ENCODE peak calls at places on chromosomes 5 and 9, in seven cellular contexts. F, P, C, I, B, R and A are unnamed samples. For H3K4me1, the result is how much of the 10 kb centered on the place peaks cover.

GRCh38 chr5:147619281-147619680 is 109.4 kb upstream of the DPYSL3 start:
- DNase-seq in F (no peak), P (no peak), C (no peak), I (no peak), B (no peak), R (no peak), A (no peak)

GRCh38 chr9:130138791-130139190 is 33.4 kb upstream of the NCS1 start:
- DNase-seq in F (peak), P (peak), C (no peak), I (peak), B (peak), R (peak), A (no peak)

GRCh38 chr5:139657363-139658321 is 9.5 kb downstream of the CXXC5 start:
- DNase-seq in F (no peak), P (no peak), C (no peak), I (no peak), B (no peak), R (no peak), A (no peak)

GRCh38 chr5:151810449-151810848 is 38.7 kb downstream of the G3BP1 start:
- DNase-seq in F (no peak), P (no peak), C (no peak), I (no peak), B (no peak), R (no peak), A (no peak)

GRCh38 chr9:109683521-109683920 is 96.5 kb upstream of the PALM2AKAP2 start:
- DNase-seq in F (no peak), P (no peak), C (no peak), I (no peak), B (no peak), R (no peak), A (no peak)

GRCh38 chr9:84067851-84068250 is 87.2 kb downstream of the RMI1 start:
- DNase-seq in F (no peak), P (no peak), C (no peak), I (no peak), B (no peak), R (no peak), A (no peak)

GRCh38 chr5:73496984-73497457 is 1.2 kb upstream of the BTF3 start:
- DNase-seq in F (no peak), P (no peak), C (no peak), I (no peak), B (no peak), R (peak), A (no peak)

GRCh38 chr9:114235113-114235589 is 79.8 kb downstream of the COL27A1 start:
- DNase-seq in F (no peak), P (no peak), C (no peak), I (no peak), B (no peak), R (no peak), A (no peak)

GRCh38 chr9:6048039-6048438 is 32.6 kb upstream of the RANBP6 start:
- DNase-seq in F (no peak), P (no peak), C (no peak), I (no peak), B (no peak), R (no peak), A (no peak)

GRCh38 chr5:93189707-93190120 is 391.3 kb downstream of the NR2F1-AS1 start:
- DNase-seq in F (no peak), P (no peak), C (no peak), I (no peak), B (no peak), R (peak), A (no peak)

GRCh38 chr5:81601912-81602311 is 149.0 kb downstream of the SSBP2 start:
- DNase-seq in F (no peak), P (no peak), C (no peak), I (no peak), B (no peak), R (peak), A (no peak)

GRCh38 chr9:121774715-121775613 is 123.5 kb downstream of the DAB2IP start:
- DNase-seq in F (no peak), P (no peak), C (no peak), I (peak), B (no peak), R (no peak), A (no peak)

GRCh38 chr5:35963381-35963843 is 25.0 kb upstream of the CAPSL start:
- DNase-seq in F (peak), P (no peak), C (no peak), I (no peak), B (no peak), R (no peak), A (no peak)

GRCh38 chr5:150606476-150606875 is 34.0 kb upstream of the SYNPO start:
- DNase-seq in F (no peak), P (no peak), C (no peak), I (peak), B (no peak), R (no peak), A (no peak)

GRCh38 chr5:82314964-82315728 is 37.0 kb upstream of the RPS23 start:
- DNase-seq in F (no peak), P (no peak), C (no peak), I (no peak), B (no peak), R (no peak), A (no peak)

GRCh38 chr9:135128035-135128670 is 40.7 kb downstream of the OLFM1 start:
- DNase-seq in F (no peak), P (no peak), C (no peak), I (no peak), B (no peak), R (no peak), A (no peak)

GRCh38 chr5:146368137-146368536 is 29.5 kb downstream of the POU4F3 start:
- DNase-seq in F (no peak), P (no peak), C (no peak), I (no peak), B (no peak), R (no peak), A (no peak)

GRCh38 chr5:80141147-80141671 is 106.1 kb downstream of the THBS4 start:
- DNase-seq in F (peak), P (peak), C (peak), I (peak), B (peak), R (peak), A (peak)

GRCh38 chr9:93057703-93058356 is 671 bp upstream of the SUSD3 start:
- DNase-seq in F (no peak), P (peak), C (no peak), I (no peak), B (no peak), R (no peak), A (no peak)

GRCh38 chr5:107670927-107671741 is at the start of gene EFNA5:
- DNase-seq in F (peak), P (no peak), C (no peak), I (peak), B (peak), R (peak), A (no peak)

GRCh38 chr5:45383985-45384384 is 312.2 kb downstream of the HCN1 start:
- DNase-seq in F (no peak), P (no peak), C (no peak), I (no peak), B (no peak), R (peak), A (no peak)

GRCh38 chr9:138048184-138048583 is 170.6 kb downstream of the CACNA1B start:
- DNase-seq in F (no peak), P (no peak), C (no peak), I (peak), B (peak), R (no peak), A (no peak)

GRCh38 chr9:123658792-123659191 is 271.1 kb downstream of the DENND1A start:
- DNase-seq in F (no peak), P (no peak), C (no peak), I (no peak), B (no peak), R (no peak), A (no peak)

GRCh38 chr9:113995963-113996362 is 82.1 kb downstream of the AMBP start:
- DNase-seq in F (no peak), P (peak), C (no peak), I (no peak), B (no peak), R (no peak), A (no peak)

GRCh38 chr5:134394932-134395331 is 16.7 kb downstream of the CDKN2AIPNL start:
- DNase-seq in F (no peak), P (no peak), C (no peak), I (no peak), B (no peak), R (no peak), A (no peak)

GRCh38 chr9:87340391-87340790 is 157.3 kb upstream of the DAPK1 start:
- DNase-seq in F (no peak), P (no peak), C (no peak), I (no peak), B (no peak), R (no peak), A (no peak)

GRCh38 chr5:179301796-179302195 is 43.5 kb downstream of the ADAMTS2 start:
- DNase-seq in F (no peak), P (no peak), C (no peak), I (peak), B (no peak), R (no peak), A (no peak)

GRCh38 chr5:16536818-16537217 is 71.2 kb upstream of the ZNF622 start:
- DNase-seq in F (no peak), P (no peak), C (no peak), I (no peak), B (no peak), R (no peak), A (no peak)

GRCh38 chr5:16540421-16540820 is 74.8 kb upstream of the ZNF622 start:
- DNase-seq in F (no peak), P (no peak), C (no peak), I (no peak), B (no peak), R (no peak), A (no peak)

GRCh38 chr5:16536246-16536645 is 70.6 kb upstream of the ZNF622 start:
- DNase-seq in F (no peak), P (no peak), C (no peak), I (no peak), B (no peak), R (no peak), A (no peak)

GRCh38 chr5:16538001-16538400 is 72.4 kb upstream of the ZNF622 start:
- DNase-seq in F (no peak), P (no peak), C (no peak), I (no peak), B (no peak), R (no peak), A (no peak)

GRCh38 chr5:16539169-16539666 is 73.6 kb upstream of the ZNF622 start:
- DNase-seq in F (peak), P (peak), C (no peak), I (peak), B (peak), R (no peak), A (no peak)
- TF ChIP-seq POLR2A in F (peak), P (no peak), C (no peak), I (no peak), B (no peak), R (no peak), A (no peak)

DNA sequence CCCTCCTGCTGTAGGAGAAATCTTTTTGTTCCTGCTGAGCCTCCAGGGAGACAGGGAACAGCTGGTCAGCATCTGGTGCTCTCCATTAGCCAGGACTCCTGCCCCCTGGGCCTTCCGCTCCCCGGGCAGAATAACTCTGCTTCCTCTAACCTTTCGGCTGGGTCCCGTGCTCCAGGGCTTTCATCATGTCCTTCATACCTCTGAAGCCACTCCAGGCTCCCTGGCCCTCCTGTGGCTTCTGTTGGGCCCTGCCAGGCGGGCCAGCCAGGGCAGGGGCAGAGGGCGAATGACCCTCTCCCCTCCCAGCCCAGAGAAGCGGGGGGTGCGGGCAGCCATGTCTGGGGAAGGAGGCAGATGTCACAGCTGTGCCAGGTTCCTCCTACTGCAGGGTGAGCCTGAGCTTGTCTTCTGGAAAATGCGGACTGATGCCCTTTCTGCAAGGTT is 81.7 kb upstream of the LMX1B start:
- DNase-seq in F (no peak), P (no peak), C (no peak), I (no peak), B (no peak), R (no peak), A (no peak)
- H3K4me1 ChIP-seq in F (under half), P (under half), C (under half), I (under half), B (under half), R (under half), A (under half)

GRCh38 chr5:34656001-34656699 is at the start of gene RAI14:
- DNase-seq in F (peak), P (peak), C (peak), I (peak), B (peak), R (peak), A (no peak)
- TF ChIP-seq POLR2A in F (peak), P (peak), C (no peak), I (no peak), B (no peak), R (peak), A (no peak)

GRCh38 chr5:32566319-32567111 is 18.8 kb upstream of the SUB1 start:
- DNase-seq in F (no peak), P (no peak), C (no peak), I (no peak), B (no peak), R (no peak), A (no peak)

GRCh38 chr5:32572778-32573480 is 12.4 kb upstream of the SUB1 start:
- DNase-seq in F (no peak), P (no peak), C (no peak), I (no peak), B (no peak), R (no peak), A (no peak)

GRCh38 chr5:32574540-32575175 is 10.7 kb upstream of the SUB1 start:
- DNase-seq in F (no peak), P (no peak), C (no peak), I (no peak), B (no peak), R (no peak), A (no peak)

GRCh38 chr5:32565143-32565542 is 20.2 kb upstream of the SUB1 start:
- DNase-seq in F (no peak), P (no peak), C (no peak), I (no peak), B (no peak), R (no peak), A (no peak)

GRCh38 chr5:32571128-32571527 is 14.2 kb upstream of the SUB1 start:
- DNase-seq in F (no peak), P (no peak), C (no peak), I (no peak), B (no peak), R (no peak), A (no peak)
- H3K4me1 ChIP-seq in F (under half), P (under half), C (under half), I (under half), B (under half), R (under half), A (under half)